ENCODE peak calls at places on chromosomes 2 and 18, in five cellular contexts. One of them, this sample, is unnamed.

GRCh38 chr2:80462654-80463053 is 158.1 kb upstream of the LRRTM1 start:
- DNase-seq in fibroblast of the aortic adventitia: no peak
- DNase-seq in KG1: no peak
- DNase-seq in amniotic epithelial cell: no peak
- DNase-seq in astrocyte of the spinal cord: no peak
- DNase-seq in this sample: no peak

GRCh38 chr2:36357506-36358316 is 2.1 kb downstream of the CRIM1 start:
- DNase-seq in astrocyte of the spinal cord: peak; percentile 88
- DNase-seq in KG1: no peak
- DNase-seq in fibroblast of the aortic adventitia: peak; percentile 80
- DNase-seq in amniotic epithelial cell: peak; percentile 82
- DNase-seq in this sample: peak; percentile 75

GRCh38 chr2:235896061-235896460 is 272.1 kb downstream of the GBX2 start:
- DNase-seq in fibroblast of the aortic adventitia: no peak
- DNase-seq in KG1: no peak
- DNase-seq in amniotic epithelial cell: no peak
- DNase-seq in astrocyte of the spinal cord: no peak
- DNase-seq in this sample: no peak

GRCh38 chr2:231483398-231484329 is 19.4 kb upstream of the NCL start:
- DNase-seq in amniotic epithelial cell: peak; percentile 7
- DNase-seq in fibroblast of the aortic adventitia: peak; percentile 34
- DNase-seq in KG1: no peak
- DNase-seq in astrocyte of the spinal cord: no peak
- DNase-seq in this sample: no peak

GRCh38 chr2:67234443-67234842 is 162.7 kb upstream of the ETAA1 start:
- DNase-seq in astrocyte of the spinal cord: peak; percentile 52
- DNase-seq in amniotic epithelial cell: peak; percentile 65
- DNase-seq in fibroblast of the aortic adventitia: peak; percentile 80
- DNase-seq in KG1: no peak
- DNase-seq in this sample: peak; percentile 63

GRCh38 chr2:179837408-179837807 is 24.0 kb downstream of the ZNF385B start:
- DNase-seq in astrocyte of the spinal cord: peak; percentile 79
- DNase-seq in KG1: no peak
- DNase-seq in fibroblast of the aortic adventitia: peak; percentile 52
- DNase-seq in amniotic epithelial cell: peak; percentile 88
- DNase-seq in this sample: no peak

GRCh38 chr2:207996848-207997247 is 28.5 kb downstream of the PLEKHM3 start:
- DNase-seq in astrocyte of the spinal cord: no peak
- DNase-seq in amniotic epithelial cell: peak; percentile 19
- DNase-seq in fibroblast of the aortic adventitia: no peak
- DNase-seq in KG1: no peak
- DNase-seq in this sample: no peak

GRCh38 chr2:158993721-158994587 is 25.5 kb downstream of the TANC1 start:
- DNase-seq in amniotic epithelial cell: peak; percentile 59
- DNase-seq in KG1: no peak
- DNase-seq in fibroblast of the aortic adventitia: peak; percentile 40
- DNase-seq in astrocyte of the spinal cord: no peak
- DNase-seq in this sample: no peak

GRCh38 chr2:150832686-150833085 is 345.2 kb upstream of the RND3 start:
- DNase-seq in amniotic epithelial cell: no peak
- DNase-seq in astrocyte of the spinal cord: no peak
- DNase-seq in fibroblast of the aortic adventitia: peak; percentile 58
- DNase-seq in KG1: no peak
- DNase-seq in this sample: no peak

GRCh38 chr2:228615501-228615900 is 434.0 kb upstream of the SPHKAP start:
- DNase-seq in amniotic epithelial cell: no peak
- DNase-seq in astrocyte of the spinal cord: no peak
- DNase-seq in KG1: no peak
- DNase-seq in fibroblast of the aortic adventitia: no peak
- DNase-seq in this sample: no peak

GRCh38 chr18:14974088-14974487 is 226.1 kb downstream of the ANKRD30B start:
- DNase-seq in astrocyte of the spinal cord: no peak
- DNase-seq in KG1: no peak
- DNase-seq in amniotic epithelial cell: no peak
- DNase-seq in fibroblast of the aortic adventitia: peak; percentile 35
- DNase-seq in this sample: no peak

This sample was measured in neural progenitor cell.